ENCODE peak calls at places on chromosome 14, in six cellular contexts. H is cardiac muscle cell, U is pancreas, F is mucosa of descending colon, B is NB4, S is fibroblast of the aortic adventitia. C is an unnamed sample.
A peak's percentile ranks its signal among the peaks of the same experiment; 100 is the strongest.

GRCh38 chr14:73057939-73058223 is 453 bp upstream of the RBM25 start:
- DNase-seq in H (no peak), U (no peak), F (no peak), B (no peak), S (no peak), C (no peak)

GRCh38 chr14:73740921-73741326 is 26.7 kb upstream of the PNMA1 start:
- DNase-seq in H (peak; percentile 65), U (no peak), F (peak; percentile 92), B (no peak), S (peak; percentile 69), C (peak; percentile 76)

GRCh38 chr14:69719501-69719951 is 47.4 kb upstream of the SRSF5 start:
- DNase-seq in H (peak; percentile 99), U (no peak), F (no peak), B (peak; percentile 79), S (peak; percentile 94), C (peak; percentile 65)

GRCh38 chr14:35045798-35046047 is 349 bp upstream of the FAM177A1 start:
- DNase-seq in H (no peak), U (no peak), F (no peak), B (no peak), S (no peak), C (no peak)

GRCh38 chr14:88233915-88234314 is 89.2 kb downstream of the KCNK10 start:
- DNase-seq in H (peak; percentile 28), U (no peak), F (no peak), B (peak; percentile 29), S (peak; percentile 10), C (no peak)

GRCh38 chr14:87960013-87960787 is 32.8 kb downstream of the GALC start:
- DNase-seq in H (no peak), U (no peak), F (no peak), B (no peak), S (no peak), C (no peak)

GRCh38 chr14:90496379-90496778 is 99.5 kb downstream of the CALM1 start:
- DNase-seq in H (no peak), U (no peak), F (no peak), B (no peak), S (no peak), C (no peak)

GRCh38 chr14:98444077-98444476 is 827.9 kb downstream of the BCL11B start:
- DNase-seq in H (no peak), U (no peak), F (no peak), B (no peak), S (no peak), C (no peak)

GRCh38 chr14:88792572-88793258 is at the start of gene EML5:
- DNase-seq in H (peak; percentile 67), U (peak; percentile 96), F (peak; percentile 94), B (peak; percentile 68), S (peak; percentile 33), C (peak; percentile 81)

GRCh38 chr14:42869681-42870080 is 1263.0 kb downstream of the LRFN5 start:
- DNase-seq in H (peak; percentile 1), U (no peak), F (no peak), B (no peak), S (peak; percentile 25), C (no peak)

GRCh38 chr14:24274101-24274543 is 2.7 kb upstream of the RABGGTA start:
- DNase-seq in H (no peak), U (peak; percentile 40), F (no peak), B (peak; percentile 66), S (no peak), C (no peak)

GRCh38 chr14:77014004-77014604 is 14.4 kb downstream of the IRF2BPL start:
- DNase-seq in H (peak; percentile 83), U (no peak), F (no peak), B (no peak), S (peak; percentile 62), C (peak; percentile 55)

GRCh38 chr14:33934938-33935337 is 15.9 kb downstream of the EGLN3 start:
- DNase-seq in H (no peak), U (no peak), F (no peak), B (no peak), S (no peak), C (no peak)

GRCh38 chr14:33941727-33942126 is 9.1 kb downstream of the EGLN3 start:
- DNase-seq in H (no peak), U (no peak), F (no peak), B (no peak), S (no peak), C (no peak)

GRCh38 chr14:33940561-33941011 is 10.3 kb downstream of the EGLN3 start:
- DNase-seq in H (peak; percentile 12), U (no peak), F (no peak), B (no peak), S (no peak), C (no peak)

GRCh38 chr14:33936391-33936790 is 14.5 kb downstream of the EGLN3 start:
- DNase-seq in H (no peak), U (no peak), F (no peak), B (no peak), S (no peak), C (no peak)

GRCh38 chr14:33938131-33938949 is 12.5 kb downstream of the EGLN3 start:
- DNase-seq in H (peak; percentile 77), U (peak; percentile 93), F (peak; percentile 86), B (no peak), S (no peak), C (peak; percentile 81)
- H3K4me3 ChIP-seq in H (no peak overlapping the region), U (no peak overlapping the region), F (no peak overlapping the region), B (no peak overlapping the region), S (no peak overlapping the region), C (peak overlapping the region; percentile 31)

GRCh38 chr14:104691546-104692260 is 2.3 kb downstream of the INF2 start:
- DNase-seq in H (no peak), U (peak; percentile 65), F (no peak), B (no peak), S (no peak), C (no peak)
- H3K4me3 ChIP-seq in H (no peak overlapping the region), U (no peak overlapping the region), F (no peak overlapping the region), B (no peak overlapping the region), S (peak overlapping the region; percentile 94), C (peak overlapping the region; percentile 93)

GRCh38 chr14:38255673-38256357 is at the start of gene CLEC14A:
- DNase-seq in H (no peak), U (peak; percentile 71), F (peak; percentile 27), B (no peak), S (no peak), C (peak; percentile 86)
- H3K4me3 ChIP-seq in H (peak within 1 kb of the TSS; percentile 18), U (peak within 1 kb of the TSS; percentile 3), F (no peak within 1 kb of the TSS), B (no peak within 1 kb of the TSS), S (no peak within 1 kb of the TSS), C (peak within 1 kb of the TSS; percentile 82)

GRCh38 chr14:21070610-21071224 is 613 bp downstream of the ARHGEF40 start:
- DNase-seq in H (peak; percentile 60), U (peak; percentile 87), F (peak; percentile 79), B (peak; percentile 90), S (peak; percentile 45), C (peak; percentile 63)

GRCh38 chr14:21071225-21072041 is 1.3 kb downstream of the ARHGEF40 start:
- DNase-seq in H (peak; percentile 94), U (peak; percentile 90), F (peak; percentile 85), B (peak; percentile 99), S (peak; percentile 93), C (peak; percentile 91)

GRCh38 chr14:21068521-21069387 is 1.4 kb upstream of the ARHGEF40 start:
- DNase-seq in H (peak; percentile 63), U (no peak), F (peak; percentile 58), B (peak; percentile 85), S (peak; percentile 69), C (peak; percentile 38)

GRCh38 chr14:21069388-21070082 is 569 bp upstream of the ARHGEF40 start:
- DNase-seq in H (peak; percentile 71), U (peak; percentile 81), F (peak; percentile 58), B (peak; percentile 12), S (peak; percentile 47), C (peak; percentile 45)

GRCh38 chr14:21070083-21070609 is at the start of gene ARHGEF40:
- DNase-seq in H (peak; percentile 66), U (peak; percentile 88), F (peak; percentile 80), B (no peak), S (peak; percentile 40), C (peak; percentile 81)
- H3K4me3 ChIP-seq in H (peak within 1 kb of the TSS; percentile 85), U (peak within 1 kb of the TSS; percentile 47), F (peak within 1 kb of the TSS; percentile 48), B (peak within 1 kb of the TSS; percentile 70), S (peak within 1 kb of the TSS; percentile 81), C (peak within 1 kb of the TSS; percentile 69)

DNA sequence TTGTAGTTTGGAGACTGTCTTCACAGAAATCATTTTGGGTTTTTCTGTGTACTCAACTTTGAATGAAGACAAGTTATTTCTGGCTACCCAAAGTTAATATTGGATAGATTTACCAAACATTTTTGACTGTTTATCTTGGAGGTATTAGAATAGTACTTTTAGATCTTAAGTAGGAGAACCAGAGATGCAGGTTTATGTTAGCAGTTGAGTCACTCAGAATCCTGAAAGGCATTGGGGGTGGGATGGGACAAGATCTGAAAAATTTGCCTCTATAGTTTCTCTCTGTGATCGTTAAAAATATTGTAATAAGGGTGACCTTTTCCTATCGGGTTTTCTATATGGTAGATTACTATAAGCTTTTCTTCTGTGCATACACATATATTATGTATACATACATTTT is 112.3 kb downstream of the TTC6 start:
- DNase-seq in H (no peak), U (no peak), F (no peak), B (no peak), S (no peak), C (no peak)
- H3K4me3 ChIP-seq in H (no peak overlapping the region), U (no peak overlapping the region), F (no peak overlapping the region), B (no peak overlapping the region), S (no peak overlapping the region), C (no peak overlapping the region)

DNA sequence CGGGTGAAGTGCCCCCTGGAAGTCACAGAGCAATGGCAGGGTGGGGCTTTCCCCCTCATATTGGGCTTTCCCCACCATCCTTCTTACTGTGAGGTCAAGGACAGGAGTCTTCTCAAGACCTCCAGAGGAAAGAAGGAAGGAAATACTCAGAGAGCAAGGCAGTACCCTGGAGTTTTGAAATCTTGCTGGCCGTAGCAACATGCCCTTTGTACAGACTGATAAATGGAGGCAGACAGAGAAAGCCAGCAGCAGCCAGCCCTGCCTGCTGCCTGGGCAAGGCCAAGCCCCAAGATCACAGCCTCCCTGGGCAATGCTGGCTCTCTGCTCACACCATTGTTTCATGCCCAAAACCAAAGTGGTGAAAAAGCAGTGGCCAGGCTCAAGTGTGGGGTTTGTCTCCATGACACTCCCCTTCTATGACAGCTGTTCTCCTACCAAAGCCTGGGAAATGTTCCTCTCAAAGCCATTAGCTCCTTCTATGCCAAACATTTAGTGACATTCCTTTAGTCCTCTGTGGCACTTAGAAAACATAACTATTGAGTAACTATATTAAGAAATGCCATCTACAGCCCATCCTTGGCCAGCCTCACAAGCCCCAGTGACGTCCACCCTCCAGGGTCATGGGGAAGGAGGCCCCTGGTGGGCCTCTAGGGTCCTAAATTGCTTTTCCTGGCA is 13.2 kb upstream of the ITPK1 start:
- DNase-seq in H (no peak), U (no peak), F (no peak), B (no peak), S (no peak), C (no peak)
- H3K4me3 ChIP-seq in H (no peak overlapping the region), U (no peak overlapping the region), F (no peak overlapping the region), B (no peak overlapping the region), S (no peak overlapping the region), C (no peak overlapping the region)

GRCh38 chr14:101853455-101854018 is 92.0 kb downstream of the PPP2R5C start:
- DNase-seq in H (no peak), U (no peak), F (no peak), B (no peak), S (no peak), C (no peak)
- H3K4me3 ChIP-seq in H (no peak overlapping the region), U (no peak overlapping the region), F (no peak overlapping the region), B (no peak overlapping the region), S (no peak overlapping the region), C (no peak overlapping the region)